ENCODE peak calls at places on chromosome 22, in seven cellular contexts. U is HFF-Myc, J is sigmoid colon, M is AG04450, Y is HFFc6, B is esophagus squamous epithelium, A is GM13976. T is an unnamed sample.

GRCh38 chr22:22558071-22558971 is 744 bp downstream of the PRAME start:
- DNase-seq in U (no peak), J (no peak), M (no peak), Y (no peak), B (no peak), A (no peak), T (no peak)

GRCh38 chr22:31144223-31144622 is 3.9 kb upstream of the PLA2G3 start:
- DNase-seq in U (no peak), J (no peak), M (no peak), Y (peak), B (no peak), A (peak), T (peak)

GRCh38 chr22:43734370-43735005 is 77.6 kb downstream of the EFCAB6 start:
- DNase-seq in U (no peak), J (no peak), M (no peak), Y (no peak), B (no peak), A (no peak), T (no peak)

GRCh38 chr22:31140746-31141145 is 438 bp upstream of the PLA2G3 start:
- DNase-seq in U (no peak), J (no peak), M (no peak), Y (no peak), B (no peak), A (peak), T (no peak)

GRCh38 chr22:30408388-30409101 is 11.7 kb downstream of the SEC14L2 start:
- DNase-seq in U (no peak), J (no peak), M (no peak), Y (peak), B (no peak), A (no peak), T (no peak)

GRCh38 chr22:17267661-17268330 is 48.6 kb upstream of the ADA2 start:
- DNase-seq in U (no peak), J (no peak), M (no peak), Y (no peak), B (no peak), A (no peak), T (no peak)

GRCh38 chr22:22746963-22747933 is 102.8 kb downstream of the GGTLC2 start:
- DNase-seq in U (no peak), J (no peak), M (no peak), Y (no peak), B (no peak), A (no peak), T (no peak)

GRCh38 chr22:43066844-43067385 is 22.3 kb downstream of the TTLL1 start:
- DNase-seq in U (peak), J (no peak), M (no peak), Y (peak), B (no peak), A (no peak), T (no peak)

GRCh38 chr22:44358723-44359440 is 46.1 kb upstream of the SHISAL1 start:
- DNase-seq in U (no peak), J (peak), M (no peak), Y (no peak), B (no peak), A (no peak), T (no peak)

GRCh38 chr22:46918197-46918596 is 155.7 kb downstream of the TBC1D22A start:
- DNase-seq in U (no peak), J (no peak), M (no peak), Y (no peak), B (no peak), A (no peak), T (no peak)

GRCh38 chr22:31126128-31126868 is 3.5 kb downstream of the INPP5J start:
- DNase-seq in U (no peak), J (no peak), M (no peak), Y (no peak), B (no peak), A (no peak), T (no peak)

GRCh38 chr22:50076646-50077624 is 8.3 kb downstream of the MLC1 start:
- DNase-seq in U (no peak), J (no peak), M (no peak), Y (no peak), B (no peak), A (no peak), T (no peak)

GRCh38 chr22:47164514-47165337 is 402.3 kb downstream of the TBC1D22A start:
- DNase-seq in U (no peak), J (peak), M (no peak), Y (no peak), B (no peak), A (no peak), T (no peak)

GRCh38 chr22:30263883-30264282 is 2.8 kb downstream of the OSM start:
- DNase-seq in U (no peak), J (no peak), M (no peak), Y (no peak), B (no peak), A (no peak), T (no peak)

GRCh38 chr22:30695351-30695762 is 683 bp downstream of the OSBP2 start:
- DNase-seq in U (no peak), J (no peak), M (no peak), Y (no peak), B (no peak), A (peak), T (no peak)

GRCh38 chr22:43820671-43821305 is 8.7 kb upstream of the EFCAB6 start:
- DNase-seq in U (no peak), J (no peak), M (no peak), Y (no peak), B (no peak), A (peak), T (no peak)

GRCh38 chr22:45717787-45718186 is 46.2 kb downstream of the ATXN10 start:
- DNase-seq in U (no peak), J (no peak), M (peak), Y (peak), B (no peak), A (no peak), T (no peak)

GRCh38 chr22:18991828-18992442 is 55.8 kb upstream of the PRODH start:
- DNase-seq in U (no peak), J (no peak), M (no peak), Y (no peak), B (no peak), A (no peak), T (no peak)

GRCh38 chr22:32318361-32318760 is 39.3 kb upstream of the RFPL3 start:
- DNase-seq in U (no peak), J (no peak), M (no peak), Y (no peak), B (no peak), A (no peak), T (no peak)

GRCh38 chr22:33467718-33468117 is 409.5 kb upstream of the SYN3 start:
- DNase-seq in U (peak), J (no peak), M (no peak), Y (no peak), B (no peak), A (no peak), T (no peak)

GRCh38 chr22:23237201-23237798 is 57.0 kb downstream of the BCR start:
- DNase-seq in U (no peak), J (peak), M (peak), Y (no peak), B (no peak), A (no peak), T (no peak)

GRCh38 chr22:45096256-45096907 is 67.3 kb upstream of the NUP50 start:
- DNase-seq in U (peak), J (no peak), M (no peak), Y (peak), B (no peak), A (peak), T (peak)

GRCh38 chr22:44205713-44206645 is 25.3 kb downstream of the PARVG start:
- DNase-seq in U (no peak), J (peak), M (no peak), Y (no peak), B (no peak), A (no peak), T (no peak)

GRCh38 chr22:32237021-32237420 is 18.1 kb downstream of the SLC5A4 start:
- DNase-seq in U (no peak), J (no peak), M (no peak), Y (no peak), B (no peak), A (no peak), T (no peak)

GRCh38 chr22:45942787-45943493 is 34.0 kb downstream of the WNT7B start:
- DNase-seq in U (no peak), J (no peak), M (no peak), Y (no peak), B (no peak), A (no peak), T (no peak)

GRCh38 chr22:19448739-19449421 is 1.4 kb upstream of the C22orf39 start:
- DNase-seq in U (no peak), J (no peak), M (no peak), Y (no peak), B (no peak), A (peak), T (peak)

GRCh38 chr22:20805972-20806471 is 32.1 kb downstream of the SERPIND1 start:
- DNase-seq in U (peak), J (no peak), M (no peak), Y (no peak), B (no peak), A (no peak), T (no peak)

GRCh38 chr22:43241138-43241597 is 54.2 kb upstream of the TTLL12 start:
- DNase-seq in U (no peak), J (no peak), M (no peak), Y (no peak), B (no peak), A (no peak), T (no peak)

GRCh38 chr22:46665151-46665695 is 45.0 kb downstream of the GRAMD4 start:
- DNase-seq in U (no peak), J (no peak), M (no peak), Y (no peak), B (no peak), A (no peak), T (no peak)

GRCh38 chr22:27687984-27688545 is 113.5 kb downstream of the MN1 start:
- DNase-seq in U (no peak), J (no peak), M (no peak), Y (no peak), B (no peak), A (no peak), T (no peak)

GRCh38 chr22:31530816-31531180 is 34.5 kb downstream of the SFI1 start:
- DNase-seq in U (no peak), J (no peak), M (no peak), Y (no peak), B (no peak), A (no peak), T (no peak)

GRCh38 chr22:47233316-47234243 is 471.1 kb downstream of the TBC1D22A start:
- DNase-seq in U (no peak), J (no peak), M (no peak), Y (no peak), B (no peak), A (no peak), T (no peak)

GRCh38 chr22:19514831-19515565 is 9.2 kb downstream of the CLDN5 start:
- DNase-seq in U (no peak), J (no peak), M (no peak), Y (no peak), B (no peak), A (no peak), T (no peak)

GRCh38 chr22:31327786-31328544 is 18.2 kb downstream of the PATZ1 start:
- DNase-seq in U (no peak), J (no peak), M (no peak), Y (no peak), B (no peak), A (no peak), T (no peak)

GRCh38 chr22:32558681-32559355 is 84.2 kb downstream of the FBXO7 start:
- DNase-seq in U (no peak), J (peak), M (peak), Y (peak), B (no peak), A (no peak), T (peak)

GRCh38 chr22:45475876-45476514 is 26.7 kb upstream of the FBLN1 start:
- DNase-seq in U (no peak), J (no peak), M (no peak), Y (no peak), B (no peak), A (no peak), T (no peak)

GRCh38 chr22:43094085-43094484 is 4.9 kb upstream of the TTLL1 start:
- DNase-seq in U (no peak), J (no peak), M (no peak), Y (peak), B (no peak), A (no peak), T (no peak)

GRCh38 chr22:20200411-20200810 is 49.6 kb upstream of the CCDC188 start:
- DNase-seq in U (no peak), J (no peak), M (no peak), Y (no peak), B (no peak), A (no peak), T (no peak)

GRCh38 chr22:26170795-26171194 is 1.5 kb downstream of the SEZ6L start:
- DNase-seq in U (no peak), J (no peak), M (no peak), Y (no peak), B (no peak), A (peak), T (peak)

GRCh38 chr22:26169312-26170111 is at the start of gene SEZ6L:
- DNase-seq in U (no peak), J (no peak), M (no peak), Y (no peak), B (no peak), A (peak), T (no peak)

GRCh38 chr22:26172389-26172990 is 3.2 kb downstream of the SEZ6L start:
- DNase-seq in U (no peak), J (no peak), M (no peak), Y (no peak), B (no peak), A (peak), T (peak)

GRCh38 chr22:26170112-26170492 is 840 bp downstream of the SEZ6L start:
- DNase-seq in U (no peak), J (no peak), M (no peak), Y (no peak), B (no peak), A (peak), T (no peak)

GRCh38 chr22:26174280-26174679 is 5.0 kb downstream of the SEZ6L start:
- DNase-seq in U (no peak), J (no peak), M (no peak), Y (peak), B (no peak), A (no peak), T (no peak)
- TF ChIP-seq CTCF in U (peak), J (no peak), M (no peak), Y (peak), B (no peak), A (no peak), T (no peak)

GRCh38 chr22:41688365-41689211 is at the start of gene SNU13:
- DNase-seq in U (no peak), J (peak), M (peak), Y (peak), B (peak), A (peak), T (peak)
- TF ChIP-seq CTCF in U (no peak), J (no peak), M (no peak), Y (peak), B (no peak), A (no peak), T (no peak)

DNA sequence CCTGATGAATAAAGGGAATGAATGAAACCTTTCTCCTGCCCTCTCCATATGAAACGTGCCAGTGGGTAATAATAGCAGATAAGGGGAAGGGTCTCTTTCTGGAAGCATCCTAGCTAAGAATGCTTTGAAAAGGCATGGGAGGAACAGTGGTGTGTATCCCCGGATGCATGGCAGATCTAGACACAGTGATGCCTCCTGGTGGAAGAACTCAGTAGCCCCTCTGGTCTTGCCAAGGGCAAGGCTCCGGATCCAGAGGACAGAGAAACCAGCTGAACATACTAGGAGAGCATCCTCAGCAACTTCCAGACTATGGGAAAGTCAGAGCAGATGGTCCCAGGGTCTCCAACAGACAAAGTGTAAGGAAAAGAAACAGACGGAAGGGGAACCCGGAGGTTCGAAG is 6.4 kb downstream of the BAIAP2L2 start:
- DNase-seq in U (no peak), J (no peak), M (no peak), Y (no peak), B (no peak), A (no peak), T (no peak)
- TF ChIP-seq CTCF in U (peak), J (peak), M (peak), Y (peak), B (no peak), A (no peak), T (no peak)

DNA sequence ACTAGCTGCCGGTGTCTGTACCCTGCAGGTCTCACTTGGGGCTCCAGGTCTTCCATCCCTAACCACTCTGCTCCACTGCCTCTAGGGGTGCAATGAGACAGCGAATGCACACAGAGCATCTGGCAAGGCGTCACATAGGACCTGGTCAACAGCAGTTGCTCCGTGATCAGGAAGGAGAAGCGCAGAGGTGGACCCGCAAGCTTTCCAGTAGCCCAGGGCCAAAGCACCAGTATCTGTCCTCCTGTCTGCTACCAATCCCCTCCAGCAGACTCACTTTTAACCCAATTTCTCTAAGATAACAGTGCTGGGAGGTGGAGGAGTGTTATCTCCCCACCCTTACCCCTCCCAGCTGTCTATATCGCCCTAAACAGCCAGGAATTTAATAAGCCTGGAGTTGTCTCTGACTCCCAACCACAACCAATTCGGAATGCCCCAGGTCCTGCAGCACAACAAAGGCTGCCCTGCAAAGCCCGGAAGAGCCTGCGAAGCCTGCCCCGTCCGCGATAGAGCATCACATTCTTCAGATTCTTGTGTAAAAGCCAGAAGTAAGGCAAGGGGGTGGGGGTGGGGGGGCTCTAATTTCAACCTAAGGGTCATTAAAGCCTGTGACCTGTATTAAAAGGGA is 19.3 kb downstream of the MYH9 start:
- DNase-seq in U (peak), J (no peak), M (peak), Y (peak), B (no peak), A (no peak), T (peak)
- TF ChIP-seq CTCF in U (peak), J (no peak), M (peak), Y (peak), B (no peak), A (no peak), T (peak)

GRCh38 chr22:28935713-28936112 is 52.3 kb downstream of the ZNRF3 start:
- DNase-seq in U (no peak), J (no peak), M (no peak), Y (no peak), B (no peak), A (no peak), T (no peak)
- TF ChIP-seq CTCF in U (peak), J (peak), M (peak), Y (peak), B (peak), A (no peak), T (peak)

DNA sequence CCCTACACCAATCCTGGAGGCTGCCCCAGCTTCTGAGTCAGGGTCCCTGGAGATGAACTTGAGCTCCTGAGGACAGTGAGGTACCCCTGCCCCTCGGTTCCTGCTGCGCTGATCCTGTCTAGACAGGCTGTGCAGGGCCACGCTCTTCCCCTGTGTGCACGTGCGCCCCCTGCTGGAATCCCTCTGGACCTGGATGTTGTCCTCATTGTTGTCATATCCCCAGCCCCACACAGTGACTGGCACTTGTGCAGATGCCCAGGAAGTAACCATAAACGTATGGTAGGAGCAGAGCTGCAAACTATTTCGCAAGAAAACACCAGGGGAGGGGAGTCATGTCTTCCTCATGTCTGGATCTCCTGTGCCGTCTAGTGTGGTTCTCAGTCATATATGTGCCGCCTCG is 114.7 kb downstream of the CRYBB2 start:
- DNase-seq in U (peak), J (no peak), M (no peak), Y (no peak), B (no peak), A (peak), T (peak)
- TF ChIP-seq CTCF in U (peak), J (no peak), M (peak), Y (peak), B (peak), A (peak), T (peak)

GRCh38 chr22:39733191-39733590 is 160.4 kb downstream of the ENTHD1 start:
- DNase-seq in U (no peak), J (no peak), M (no peak), Y (no peak), B (no peak), A (no peak), T (no peak)
- TF ChIP-seq CTCF in U (no peak), J (no peak), M (no peak), Y (no peak), B (no peak), A (no peak), T (no peak)

GRCh38 chr22:35352214-35353111 is 28.4 kb upstream of the HMOX1 start:
- DNase-seq in U (no peak), J (peak), M (no peak), Y (no peak), B (peak), A (peak), T (peak)
- TF ChIP-seq CTCF in U (no peak), J (no peak), M (peak), Y (peak), B (no peak), A (peak), T (peak)

DNA sequence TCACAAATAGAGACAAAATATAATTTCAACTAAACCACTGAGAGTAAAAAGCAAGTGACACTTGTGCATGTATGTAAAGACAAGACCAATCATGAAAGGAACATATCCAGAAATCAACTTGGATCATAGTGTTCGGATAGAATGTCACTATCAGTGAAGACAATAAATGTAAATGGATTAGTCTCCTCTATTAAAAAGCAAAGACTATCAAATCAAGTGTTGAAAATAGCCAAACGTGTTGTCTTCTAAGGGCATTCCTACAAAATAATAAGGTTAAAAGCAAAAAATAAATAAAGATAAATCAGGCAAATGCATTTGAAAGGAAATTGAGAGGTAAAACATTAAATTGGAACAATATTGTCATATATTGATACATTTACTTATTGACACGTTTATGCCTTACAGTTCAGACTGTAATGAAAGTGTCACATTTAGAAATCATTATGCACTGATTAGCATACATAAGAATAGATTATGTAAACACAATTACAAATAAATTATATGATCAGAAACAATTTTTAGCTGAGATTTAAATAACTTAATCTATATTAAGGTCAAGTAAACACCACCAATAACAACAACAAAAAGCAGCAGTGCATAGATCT is 1100.1 kb downstream of the BRD1 start:
- DNase-seq in U (no peak), J (no peak), M (no peak), Y (no peak), B (no peak), A (no peak), T (no peak)
- TF ChIP-seq CTCF in U (no peak), J (no peak), M (no peak), Y (no peak), B (no peak), A (no peak), T (no peak)